ENCODE peak calls at places on chromosomes 7 and 10, in four cellular contexts. H is astrocyte of the cerebellum, M is cardiac muscle cell, D is mammary epithelial cell. C is an unnamed sample.

GRCh38 chr10:78458983-78459638 is 425.4 kb downstream of the RPS24 start:
- DNase-seq in H (peak; percentile 16), M (peak; percentile 84), D (no peak), C (no peak)

GRCh38 chr10:45246522-45246921 is 68.9 kb downstream of the OR13A1 start:
- DNase-seq in H (no peak), M (no peak), D (no peak), C (no peak)

GRCh38 chr10:103660364-103661197 is 167.1 kb downstream of the NEURL1 start:
- DNase-seq in H (peak; percentile 44), M (peak; percentile 76), D (peak; percentile 33), C (no peak)

GRCh38 chr7:17772581-17773288 is 167.6 kb downstream of the SNX13 start:
- DNase-seq in H (no peak), M (peak; percentile 25), D (no peak), C (no peak)

GRCh38 chr7:19480383-19480782 is 228.5 kb downstream of the POLR1F start:
- DNase-seq in H (no peak), M (no peak), D (no peak), C (no peak)

GRCh38 chr7:74412061-74412460 is 41.6 kb upstream of the GTF2IRD1 start:
- DNase-seq in H (no peak), M (no peak), D (no peak), C (no peak)

GRCh38 chr10:61957806-61958205 is 56.3 kb downstream of the ARID5B start:
- DNase-seq in H (no peak), M (no peak), D (no peak), C (no peak)

GRCh38 chr10:117675516-117675915 is 133.0 kb downstream of the EMX2 start:
- DNase-seq in H (no peak), M (no peak), D (no peak), C (no peak)

GRCh38 chr7:14924398-14924797 is 21.8 kb upstream of the DGKB start:
- DNase-seq in H (no peak), M (peak; percentile 32), D (no peak), C (no peak)

GRCh38 chr10:21170216-21170615 is 273.1 kb upstream of the NEBL start:
- DNase-seq in H (no peak), M (no peak), D (no peak), C (no peak)

GRCh38 chr7:107471292-107472070 is 1.6 kb downstream of the GPR22 start:
- DNase-seq in H (no peak), M (no peak), D (no peak), C (no peak)
- TF ChIP-seq CTCF in H (no peak), M (no peak), D (no peak), C (no peak)

GRCh38 chr7:157228864-157229422 is 90.2 kb downstream of the UBE3C start:
- DNase-seq in H (no peak), M (peak; percentile 36), D (no peak), C (no peak)
- TF ChIP-seq CTCF in H (peak; percentile 60), M (peak; percentile 44), D (peak; percentile 51), C (peak; percentile 49)

GRCh38 chr7:42096262-42096661 is 140.7 kb downstream of the GLI3 start:
- DNase-seq in H (no peak), M (no peak), D (no peak), C (no peak)

GRCh38 chr7:42095791-42096190 is 141.2 kb downstream of the GLI3 start:
- DNase-seq in H (no peak), M (peak; percentile 38), D (no peak), C (no peak)

GRCh38 chr7:42096681-42097637 is 140.1 kb downstream of the GLI3 start:
- DNase-seq in H (peak; percentile 67), M (peak; percentile 94), D (peak; percentile 23), C (no peak)

GRCh38 chr7:42099076-42099836 is 137.8 kb downstream of the GLI3 start:
- DNase-seq in H (no peak), M (no peak), D (no peak), C (no peak)

DNA sequence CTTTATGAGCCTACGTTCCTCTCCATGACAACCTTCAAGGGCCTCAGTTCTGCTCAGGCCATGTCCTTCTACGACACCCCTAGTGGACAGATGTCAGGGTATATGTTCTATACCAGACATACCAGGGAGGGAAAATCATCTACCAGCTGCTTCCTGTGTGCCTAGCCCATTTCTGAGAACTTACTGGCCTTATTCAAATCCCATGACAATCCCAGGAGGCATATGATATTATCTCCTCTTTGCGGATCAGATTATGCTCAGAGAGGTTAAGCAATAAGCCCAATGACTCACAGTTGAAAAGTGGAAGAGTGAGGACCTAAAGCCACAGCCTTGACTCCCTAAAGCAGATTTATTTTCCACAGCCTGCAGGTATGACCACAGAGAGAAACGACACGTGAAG is 139.3 kb downstream of the GLI3 start:
- DNase-seq in H (no peak), M (peak; percentile 80), D (peak; percentile 98), C (peak; percentile 39)
- TF ChIP-seq CTCF in H (peak; percentile 30), M (peak; percentile 31), D (peak; percentile 37), C (peak; percentile 10)

GRCh38 chr10:119177708-119178370 is 773 bp downstream of the PRDX3 start:
- DNase-seq in H (no peak), M (no peak), D (no peak), C (no peak)

GRCh38 chr10:119174109-119174508 is 4.5 kb downstream of the PRDX3 start:
- DNase-seq in H (no peak), M (no peak), D (no peak), C (no peak)

GRCh38 chr10:119176166-119176565 is 2.4 kb downstream of the PRDX3 start:
- DNase-seq in H (no peak), M (peak; percentile 40), D (no peak), C (no peak)

DNA sequence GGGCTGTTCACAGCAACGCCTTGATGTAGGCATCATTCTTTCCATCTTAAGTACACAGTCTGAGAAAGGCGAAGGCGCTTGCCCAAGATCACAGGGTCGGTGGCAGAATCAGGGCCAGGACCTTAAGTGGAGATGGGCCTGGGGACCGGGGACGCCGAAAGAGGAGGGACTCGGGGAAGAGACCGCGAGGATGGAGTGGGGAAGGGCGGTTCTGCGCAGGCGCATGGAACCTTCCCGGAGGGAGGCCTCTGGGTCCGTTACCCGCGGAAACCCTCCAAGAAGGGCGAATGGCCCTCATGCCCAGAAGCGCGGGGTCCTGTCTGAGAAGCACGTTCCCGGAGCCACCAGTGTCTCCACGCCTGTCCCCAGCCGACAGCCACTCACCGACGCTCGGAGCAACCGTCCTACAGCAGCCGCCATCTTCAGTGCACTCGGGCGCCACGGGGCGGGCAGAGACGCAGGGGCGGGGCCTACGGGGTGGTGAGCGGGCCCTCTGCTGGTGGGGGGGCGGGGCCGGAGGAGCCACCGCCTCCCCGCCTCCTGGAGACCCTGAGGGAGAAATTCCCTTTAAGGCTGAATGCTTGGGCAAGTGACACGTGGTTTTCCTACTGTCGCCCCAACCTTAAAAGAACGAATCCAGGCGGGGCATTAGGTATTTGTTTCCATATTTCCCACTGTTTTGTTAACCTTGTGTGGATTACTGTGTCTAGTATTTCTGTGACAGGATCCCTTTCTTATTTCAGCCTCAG is at the start of gene PRDX3:
- DNase-seq in H (peak; percentile 60), M (peak; percentile 93), D (peak; percentile 84), C (peak; percentile 57)
- TF ChIP-seq CTCF in H (peak; percentile 14), M (peak; percentile 14), D (peak; percentile 15), C (peak; percentile 8)

GRCh38 chr10:32990811-32991210 is 32.8 kb upstream of the ITGB1 start:
- DNase-seq in H (no peak), M (no peak), D (no peak), C (no peak)
- TF ChIP-seq CTCF in H (no peak), M (no peak), D (no peak), C (no peak)

GRCh38 chr7:87152112-87152896 is at the start of gene DMTF1:
- DNase-seq in H (peak; percentile 82), M (peak; percentile 97), D (peak; percentile 97), C (peak; percentile 87)
- TF ChIP-seq CTCF in H (no peak), M (no peak), D (no peak), C (no peak)

C was measured in AG09319.